ENCODE peak calls at places on chromosomes 5 and 9, in seven cellular contexts. F is neuronal stem cell, Q is psoas muscle, N is cardiac muscle cell, I is T-helper 2 cell, E is NCI-H460, Y is GM10248. J is an unnamed sample.

GRCh38 chr9:99046068-99046467 is 58.8 kb upstream of the TGFBR1 start:
- DNase-seq in F (no peak), Q (no peak), N (no peak), I (no peak), E (no peak), Y (no peak), J (no peak)

GRCh38 chr5:112709416-112709815 is 28.3 kb upstream of the APC start:
- DNase-seq in F (no peak), Q (no peak), N (no peak), I (peak), E (no peak), Y (no peak), J (no peak)

GRCh38 chr5:57002959-57003485 is 51.1 kb upstream of the MIER3 start:
- DNase-seq in F (no peak), Q (no peak), N (no peak), I (no peak), E (no peak), Y (no peak), J (no peak)

GRCh38 chr5:53480474-53481353 is at the start of gene FST:
- DNase-seq in F (peak), Q (no peak), N (peak), I (peak), E (no peak), Y (peak), J (no peak)

GRCh38 chr9:99385215-99385614 is 163.1 kb downstream of the SEC61B start:
- DNase-seq in F (no peak), Q (no peak), N (no peak), I (no peak), E (no peak), Y (no peak), J (no peak)

GRCh38 chr5:159273923-159274322 is 10.8 kb downstream of the UBLCP1 start:
- DNase-seq in F (no peak), Q (no peak), N (no peak), I (no peak), E (no peak), Y (no peak), J (no peak)

GRCh38 chr5:75756991-75757390 is 39.8 kb upstream of the POC5 start:
- DNase-seq in F (no peak), Q (no peak), N (no peak), I (no peak), E (no peak), Y (no peak), J (no peak)

GRCh38 chr5:93078082-93079038 is 502.7 kb downstream of the NR2F1-AS1 start:
- DNase-seq in F (no peak), Q (peak), N (peak), I (no peak), E (peak), Y (no peak), J (no peak)

J was measured in activated gamma-delta T cell treated with anti-CD3 and anti-CD28 coated beads, Interleukin-2, amount 50 U/mL, for 16 hours.